ENCODE peak calls at places on chromosomes 11 and 22, in four cellular contexts. W is fibroblast of mammary gland, M is GM23338, F is caudate nucleus. N is an unnamed sample.

GRCh38 chr11:110249066-110249465 is 47.3 kb downstream of the RDX start:
- DNase-seq in F (no peak), W (peak), M (no peak), N (no peak)

GRCh38 chr11:112810951-112811350 is 150.3 kb upstream of the NCAM1 start:
- DNase-seq in F (no peak), W (no peak), M (no peak), N (no peak)

GRCh38 chr11:14455648-14456430 is 43.8 kb downstream of the COPB1 start:
- DNase-seq in M (no peak), W (peak), F (no peak), N (no peak)

GRCh38 chr22:44202261-44202789 is 21.6 kb downstream of the PARVG start:
- DNase-seq in M (no peak), W (peak), F (no peak), N (no peak)

GRCh38 chr11:63915961-63916836 is 765 bp downstream of the RCOR2 start:
- DNase-seq in M (peak), F (peak), W (no peak), N (peak)

GRCh38 chr22:38240734-38241252 is 32.0 kb downstream of the TMEM184B start:
- DNase-seq in M (peak), W (peak), F (peak), N (peak)

GRCh38 chr22:49078076-49078710 is 749.5 kb downstream of the BRD1 start:
- DNase-seq in W (no peak), F (no peak), M (no peak), N (no peak)

GRCh38 chr11:57777969-57778317 is 16.3 kb downstream of the CTNND1 start:
- DNase-seq in M (peak), W (no peak), F (no peak), N (no peak)

GRCh38 chr11:45887587-45887986 is 2.1 kb downstream of the MAPK8IP1 start:
- DNase-seq in M (no peak), W (no peak), F (no peak), N (no peak)

GRCh38 chr22:23113067-23113846 is 28.5 kb downstream of the RSPH14 start:
- DNase-seq in W (peak), M (no peak), F (peak), N (no peak)

GRCh38 chr11:125091247-125091876 is 20.1 kb downstream of the TMEM218 start:
- DNase-seq in M (peak), F (no peak), W (peak), N (peak)

GRCh38 chr22:49322231-49322630 is 505.4 kb downstream of the BRD1 start:
- DNase-seq in M (no peak), F (no peak), W (no peak), N (no peak)

GRCh38 chr11:44361883-44362282 is 51.9 kb upstream of the ALX4 start:
- DNase-seq in F (no peak), M (no peak), W (peak), N (no peak)

GRCh38 chr11:2775626-2776350 is 76.0 kb upstream of the KCNQ1OT1 start:
- DNase-seq in F (no peak), M (no peak), W (no peak), N (no peak)

N was measured in 8988T.